ENCODE peak calls at places on chromosomes 2 and 18, in five cellular contexts. One of them, this sample, is unnamed.

GRCh38 chr2:20196053-20196880 is 28.7 kb downstream of the SDC1 start:
- DNase-seq in brain microvascular endothelial cell: no peak
- DNase-seq in CD8-positive, alpha-beta T cell: no peak
- DNase-seq in dorsolateral prefrontal cortex: no peak
- DNase-seq in WERI-Rb-1: no peak
- DNase-seq in this sample: no peak

GRCh38 chr2:237122214-237122666 is 36.6 kb downstream of the COPS8 start:
- DNase-seq in CD8-positive, alpha-beta T cell: no peak
- DNase-seq in WERI-Rb-1: peak; percentile 63
- DNase-seq in dorsolateral prefrontal cortex: peak; percentile 52
- DNase-seq in brain microvascular endothelial cell: peak; percentile 73
- DNase-seq in this sample: no peak

GRCh38 chr2:133253793-133254192 is 314.5 kb downstream of the NCKAP5 start:
- DNase-seq in brain microvascular endothelial cell: peak; percentile 36
- DNase-seq in CD8-positive, alpha-beta T cell: no peak
- DNase-seq in dorsolateral prefrontal cortex: no peak
- DNase-seq in WERI-Rb-1: no peak
- DNase-seq in this sample: no peak

GRCh38 chr2:25672500-25673169 is 742 bp downstream of the DTNB start:
- DNase-seq in WERI-Rb-1: peak; percentile 71
- DNase-seq in CD8-positive, alpha-beta T cell: peak; percentile 43
- DNase-seq in brain microvascular endothelial cell: no peak
- DNase-seq in dorsolateral prefrontal cortex: no peak
- DNase-seq in this sample: peak; percentile 68

GRCh38 chr2:119491776-119492525 is 32.3 kb downstream of the SCTR start:
- DNase-seq in CD8-positive, alpha-beta T cell: no peak
- DNase-seq in dorsolateral prefrontal cortex: no peak
- DNase-seq in brain microvascular endothelial cell: peak; percentile 85
- DNase-seq in WERI-Rb-1: no peak
- DNase-seq in this sample: no peak

GRCh38 chr2:97715951-97716694 is 2.7 kb downstream of the ZAP70 start:
- DNase-seq in brain microvascular endothelial cell: no peak
- DNase-seq in CD8-positive, alpha-beta T cell: no peak
- DNase-seq in WERI-Rb-1: no peak
- DNase-seq in dorsolateral prefrontal cortex: no peak
- DNase-seq in this sample: peak; percentile 30

GRCh38 chr18:56097561-56098095 is 509.6 kb upstream of the TCF4 start:
- DNase-seq in dorsolateral prefrontal cortex: no peak
- DNase-seq in brain microvascular endothelial cell: no peak
- DNase-seq in WERI-Rb-1: no peak
- DNase-seq in CD8-positive, alpha-beta T cell: no peak
- DNase-seq in this sample: no peak

GRCh38 chr2:64837116-64837704 is 152.0 kb upstream of the SLC1A4 start:
- DNase-seq in dorsolateral prefrontal cortex: no peak
- DNase-seq in CD8-positive, alpha-beta T cell: no peak
- DNase-seq in WERI-Rb-1: no peak
- DNase-seq in brain microvascular endothelial cell: no peak
- DNase-seq in this sample: no peak

GRCh38 chr2:119753930-119754321 is 5.8 kb upstream of the PTPN4 start:
- DNase-seq in CD8-positive, alpha-beta T cell: no peak
- DNase-seq in brain microvascular endothelial cell: no peak
- DNase-seq in WERI-Rb-1: no peak
- DNase-seq in dorsolateral prefrontal cortex: no peak
- DNase-seq in this sample: no peak

GRCh38 chr2:157093666-157094065 is 163.8 kb upstream of the GALNT5 start:
- DNase-seq in dorsolateral prefrontal cortex: no peak
- DNase-seq in CD8-positive, alpha-beta T cell: no peak
- DNase-seq in brain microvascular endothelial cell: no peak
- DNase-seq in WERI-Rb-1: no peak
- DNase-seq in this sample: no peak
- TF ChIP-seq CTCF in dorsolateral prefrontal cortex: no peak
- TF ChIP-seq CTCF in CD8-positive, alpha-beta T cell: no peak
- TF ChIP-seq CTCF in brain microvascular endothelial cell: no peak
- TF ChIP-seq CTCF in WERI-Rb-1: no peak
- TF ChIP-seq CTCF in this sample: no peak

GRCh38 chr18:21634588-21635199 is 22.6 kb downstream of the SNRPD1 start:
- DNase-seq in dorsolateral prefrontal cortex: no peak
- DNase-seq in brain microvascular endothelial cell: no peak
- DNase-seq in CD8-positive, alpha-beta T cell: no peak
- DNase-seq in WERI-Rb-1: no peak
- DNase-seq in this sample: no peak

GRCh38 chr18:21636769-21637168 is 24.7 kb downstream of the SNRPD1 start:
- DNase-seq in dorsolateral prefrontal cortex: no peak
- DNase-seq in brain microvascular endothelial cell: no peak
- DNase-seq in CD8-positive, alpha-beta T cell: no peak
- DNase-seq in WERI-Rb-1: no peak
- DNase-seq in this sample: no peak

GRCh38 chr18:21638822-21639221 is 26.7 kb downstream of the SNRPD1 start:
- DNase-seq in WERI-Rb-1: no peak
- DNase-seq in dorsolateral prefrontal cortex: no peak
- DNase-seq in brain microvascular endothelial cell: no peak
- DNase-seq in CD8-positive, alpha-beta T cell: no peak
- DNase-seq in this sample: no peak
- H3K27ac ChIP-seq in WERI-Rb-1: no peak overlapping the region
- H3K27ac ChIP-seq in dorsolateral prefrontal cortex: no peak overlapping the region
- H3K27ac ChIP-seq in brain microvascular endothelial cell: no peak overlapping the region
- H3K27ac ChIP-seq in CD8-positive, alpha-beta T cell: no peak overlapping the region
- H3K27ac ChIP-seq in this sample: no peak overlapping the region

GRCh38 chr2:197010200-197011020 is 83.9 kb upstream of the PGAP1 start:
- DNase-seq in brain microvascular endothelial cell: no peak
- DNase-seq in WERI-Rb-1: no peak
- DNase-seq in CD8-positive, alpha-beta T cell: no peak
- DNase-seq in dorsolateral prefrontal cortex: no peak
- DNase-seq in this sample: no peak

GRCh38 chr2:197013098-197013497 is 86.6 kb upstream of the PGAP1 start:
- DNase-seq in dorsolateral prefrontal cortex: no peak
- DNase-seq in brain microvascular endothelial cell: no peak
- DNase-seq in CD8-positive, alpha-beta T cell: no peak
- DNase-seq in WERI-Rb-1: no peak
- DNase-seq in this sample: no peak

GRCh38 chr2:197011033-197011432 is 84.5 kb upstream of the PGAP1 start:
- DNase-seq in WERI-Rb-1: no peak
- DNase-seq in dorsolateral prefrontal cortex: no peak
- DNase-seq in CD8-positive, alpha-beta T cell: no peak
- DNase-seq in brain microvascular endothelial cell: no peak
- DNase-seq in this sample: no peak

GRCh38 chr2:197008229-197008628 is 81.7 kb upstream of the PGAP1 start:
- DNase-seq in WERI-Rb-1: no peak
- DNase-seq in CD8-positive, alpha-beta T cell: no peak
- DNase-seq in dorsolateral prefrontal cortex: no peak
- DNase-seq in brain microvascular endothelial cell: peak; percentile 31
- DNase-seq in this sample: no peak

GRCh38 chr2:197011777-197012641 is 85.5 kb upstream of the PGAP1 start:
- DNase-seq in dorsolateral prefrontal cortex: no peak
- DNase-seq in CD8-positive, alpha-beta T cell: no peak
- DNase-seq in WERI-Rb-1: peak; percentile 31
- DNase-seq in brain microvascular endothelial cell: peak; percentile 27
- DNase-seq in this sample: no peak
- TF ChIP-seq CTCF in dorsolateral prefrontal cortex: peak; percentile 89
- TF ChIP-seq CTCF in CD8-positive, alpha-beta T cell: peak; percentile 78
- TF ChIP-seq CTCF in WERI-Rb-1: peak; percentile 89
- TF ChIP-seq CTCF in brain microvascular endothelial cell: peak; percentile 90
- TF ChIP-seq CTCF in this sample: peak; percentile 75

DNA sequence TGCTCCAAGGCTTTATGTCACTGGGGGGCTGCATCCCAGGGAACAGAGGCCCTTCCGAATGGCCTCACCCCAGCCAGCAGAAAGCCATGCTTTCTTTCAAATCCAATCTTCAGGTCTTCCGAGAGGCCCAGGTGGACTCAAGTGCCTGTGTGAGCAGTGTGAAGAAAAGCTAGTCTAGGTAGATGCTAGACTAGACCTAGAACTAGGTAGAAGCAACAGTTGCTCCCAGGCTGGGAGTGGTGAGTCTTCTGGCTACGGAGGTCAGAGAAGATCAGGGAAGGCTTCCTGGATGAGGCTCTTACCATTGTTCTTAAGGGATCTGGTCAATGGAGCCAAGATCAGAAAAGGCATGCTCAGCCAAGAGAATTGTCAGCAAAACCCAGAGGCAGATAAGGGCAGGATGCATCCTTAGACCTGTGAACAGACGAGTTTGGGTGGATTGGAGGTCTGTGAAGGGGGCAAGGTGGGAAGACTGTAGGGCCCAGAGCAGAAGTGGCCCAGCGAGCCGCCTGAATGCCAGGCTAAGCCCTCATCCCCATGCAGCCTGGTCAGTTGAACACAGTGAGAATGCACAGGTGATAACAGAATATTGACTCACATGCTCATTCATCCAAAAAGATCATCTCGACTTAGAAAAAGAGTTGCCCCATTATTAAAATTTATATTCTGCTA is 110.8 kb downstream of the SMAD7 start:
- DNase-seq in CD8-positive, alpha-beta T cell: no peak
- DNase-seq in brain microvascular endothelial cell: no peak
- DNase-seq in WERI-Rb-1: no peak
- DNase-seq in dorsolateral prefrontal cortex: peak; percentile 20
- DNase-seq in this sample: no peak
- H3K27ac ChIP-seq in CD8-positive, alpha-beta T cell: no peak overlapping the region
- H3K27ac ChIP-seq in brain microvascular endothelial cell: no peak overlapping the region
- H3K27ac ChIP-seq in WERI-Rb-1: peak overlapping the region; percentile 34
- H3K27ac ChIP-seq in dorsolateral prefrontal cortex: peak overlapping the region; percentile 98
- H3K27ac ChIP-seq in this sample: no peak overlapping the region

DNA sequence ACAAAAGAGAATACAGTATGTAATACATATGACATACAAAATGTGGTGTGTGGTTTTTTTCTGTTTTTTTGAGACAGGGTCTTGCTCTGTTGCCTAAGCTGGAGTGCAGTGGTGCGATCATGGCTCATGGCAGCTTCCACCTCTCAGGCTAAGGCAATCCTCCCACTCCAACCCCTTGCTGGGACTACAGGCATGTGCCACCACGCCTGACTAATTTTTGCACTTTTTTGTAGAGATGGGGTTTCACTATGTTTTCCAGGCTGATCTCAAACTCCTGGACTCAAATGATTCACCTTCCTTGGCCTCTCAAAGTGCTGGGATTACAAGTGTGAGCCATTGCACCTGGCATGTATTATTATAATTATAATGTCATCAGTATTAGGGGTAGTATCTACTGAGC is 38.9 kb downstream of the DHX57 start:
- DNase-seq in CD8-positive, alpha-beta T cell: no peak
- DNase-seq in dorsolateral prefrontal cortex: no peak
- DNase-seq in brain microvascular endothelial cell: no peak
- DNase-seq in WERI-Rb-1: no peak
- DNase-seq in this sample: no peak
- TF ChIP-seq CTCF in CD8-positive, alpha-beta T cell: no peak
- TF ChIP-seq CTCF in dorsolateral prefrontal cortex: no peak
- TF ChIP-seq CTCF in brain microvascular endothelial cell: no peak
- TF ChIP-seq CTCF in WERI-Rb-1: no peak
- TF ChIP-seq CTCF in this sample: no peak

DNA sequence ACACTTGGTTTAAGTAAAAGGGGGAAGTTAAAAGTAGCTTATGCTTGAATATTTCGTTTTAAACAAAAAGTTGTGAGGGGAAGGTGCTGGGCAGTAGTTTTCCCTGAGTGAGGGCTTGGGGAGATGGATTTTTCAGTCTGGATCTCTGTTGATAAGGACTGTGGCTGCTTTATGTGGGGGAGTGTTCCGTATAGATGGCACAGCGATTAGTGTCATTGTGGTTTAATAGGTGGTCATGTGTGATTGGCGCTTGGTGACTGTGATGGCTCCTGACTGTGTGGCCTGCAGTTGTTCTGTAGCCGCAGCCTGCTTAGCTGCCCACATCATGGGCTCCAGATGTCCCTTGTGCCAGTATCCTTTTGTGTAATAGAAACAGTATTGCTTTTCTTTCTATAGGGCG is 156.2 kb downstream of the WDSUB1 start:
- DNase-seq in dorsolateral prefrontal cortex: no peak
- DNase-seq in WERI-Rb-1: no peak
- DNase-seq in brain microvascular endothelial cell: no peak
- DNase-seq in CD8-positive, alpha-beta T cell: no peak
- DNase-seq in this sample: no peak
- H3K27ac ChIP-seq in dorsolateral prefrontal cortex: no peak overlapping the region
- H3K27ac ChIP-seq in WERI-Rb-1: no peak overlapping the region
- H3K27ac ChIP-seq in brain microvascular endothelial cell: no peak overlapping the region
- H3K27ac ChIP-seq in CD8-positive, alpha-beta T cell: no peak overlapping the region
- H3K27ac ChIP-seq in this sample: no peak overlapping the region

GRCh38 chr18:659597-659996 is 2.1 kb downstream of the TYMS start:
- DNase-seq in WERI-Rb-1: no peak
- DNase-seq in brain microvascular endothelial cell: no peak
- DNase-seq in dorsolateral prefrontal cortex: no peak
- DNase-seq in CD8-positive, alpha-beta T cell: no peak
- DNase-seq in this sample: no peak

GRCh38 chr18:655445-655844 is 2.0 kb upstream of the TYMS start:
- DNase-seq in WERI-Rb-1: no peak
- DNase-seq in CD8-positive, alpha-beta T cell: no peak
- DNase-seq in dorsolateral prefrontal cortex: no peak
- DNase-seq in brain microvascular endothelial cell: no peak
- DNase-seq in this sample: no peak

GRCh38 chr18:658947-659533 is 1.6 kb downstream of the TYMS start:
- DNase-seq in brain microvascular endothelial cell: no peak
- DNase-seq in WERI-Rb-1: no peak
- DNase-seq in CD8-positive, alpha-beta T cell: no peak
- DNase-seq in dorsolateral prefrontal cortex: no peak
- DNase-seq in this sample: no peak

GRCh38 chr18:657998-658946 is 819 bp downstream of the TYMS start:
- DNase-seq in brain microvascular endothelial cell: peak; percentile 80
- DNase-seq in dorsolateral prefrontal cortex: peak; percentile 84
- DNase-seq in WERI-Rb-1: peak; percentile 96
- DNase-seq in CD8-positive, alpha-beta T cell: no peak
- DNase-seq in this sample: no peak

DNA sequence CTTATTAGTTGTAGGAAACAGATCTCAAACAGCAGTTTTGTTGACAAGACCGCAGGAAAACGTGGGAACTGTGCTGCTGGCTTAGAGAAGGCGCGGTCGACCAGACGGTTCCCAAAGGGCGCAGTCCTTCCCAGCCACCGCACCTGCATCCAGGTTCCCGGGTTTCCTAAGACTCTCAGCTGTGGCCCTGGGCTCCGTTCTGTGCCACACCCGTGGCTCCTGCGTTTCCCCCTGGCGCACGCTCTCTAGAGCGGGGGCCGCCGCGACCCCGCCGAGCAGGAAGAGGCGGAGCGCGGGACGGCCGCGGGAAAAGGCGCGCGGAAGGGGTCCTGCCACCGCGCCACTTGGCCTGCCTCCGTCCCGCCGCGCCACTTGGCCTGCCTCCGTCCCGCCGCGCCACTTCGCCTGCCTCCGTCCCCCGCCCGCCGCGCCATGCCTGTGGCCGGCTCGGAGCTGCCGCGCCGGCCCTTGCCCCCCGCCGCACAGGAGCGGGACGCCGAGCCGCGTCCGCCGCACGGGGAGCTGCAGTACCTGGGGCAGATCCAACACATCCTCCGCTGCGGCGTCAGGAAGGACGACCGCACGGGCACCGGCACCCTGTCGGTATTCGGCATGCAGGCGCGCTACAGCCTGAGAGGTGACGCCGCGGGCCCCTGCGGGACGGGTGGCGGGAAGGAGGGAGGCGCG is at the start of gene TYMS:
- DNase-seq in CD8-positive, alpha-beta T cell: no peak
- DNase-seq in brain microvascular endothelial cell: peak; percentile 18
- DNase-seq in dorsolateral prefrontal cortex: no peak
- DNase-seq in WERI-Rb-1: peak; percentile 91
- DNase-seq in this sample: no peak
- TF ChIP-seq CTCF in CD8-positive, alpha-beta T cell: no peak
- TF ChIP-seq CTCF in brain microvascular endothelial cell: peak; percentile 21
- TF ChIP-seq CTCF in dorsolateral prefrontal cortex: no peak
- TF ChIP-seq CTCF in WERI-Rb-1: no peak
- TF ChIP-seq CTCF in this sample: no peak

This sample was measured in CD4-positive, alpha-beta T cell.